ENCODE peak calls at places on chromosomes 6 and 20, in six cellular contexts. One of them, this sample, is unnamed.

GRCh38 chr6:50707191-50707590 is 6.1 kb upstream of the TFAP2D start:
- DNase-seq in cardiac fibroblast: no peak
- DNase-seq in Karpas-422: no peak
- DNase-seq in BE2C: no peak
- DNase-seq in SJCRH30: no peak
- DNase-seq in fibroblast of the aortic adventitia: no peak
- DNase-seq in this sample: no peak

GRCh38 chr6:127618729-127619128 is 41.8 kb downstream of the C6orf58 start:
- DNase-seq in cardiac fibroblast: peak
- DNase-seq in Karpas-422: no peak
- DNase-seq in BE2C: no peak
- DNase-seq in SJCRH30: no peak
- DNase-seq in fibroblast of the aortic adventitia: peak
- DNase-seq in this sample: no peak

GRCh38 chr6:46014511-46015118 is 1.0 kb downstream of the CLIC5 start:
- DNase-seq in cardiac fibroblast: no peak
- DNase-seq in Karpas-422: no peak
- DNase-seq in BE2C: no peak
- DNase-seq in SJCRH30: no peak
- DNase-seq in fibroblast of the aortic adventitia: no peak
- DNase-seq in this sample: no peak

GRCh38 chr6:126682440-126682839 is 342.5 kb downstream of the CENPW start:
- DNase-seq in cardiac fibroblast: peak
- DNase-seq in Karpas-422: no peak
- DNase-seq in BE2C: no peak
- DNase-seq in SJCRH30: no peak
- DNase-seq in fibroblast of the aortic adventitia: peak
- DNase-seq in this sample: no peak

GRCh38 chr20:49247792-49248191 is 28.6 kb downstream of the DDX27 start:
- DNase-seq in cardiac fibroblast: no peak
- DNase-seq in Karpas-422: no peak
- DNase-seq in BE2C: no peak
- DNase-seq in SJCRH30: no peak
- DNase-seq in fibroblast of the aortic adventitia: no peak
- DNase-seq in this sample: no peak

GRCh38 chr6:8657522-8657921 is 222.2 kb upstream of the SLC35B3 start:
- DNase-seq in cardiac fibroblast: no peak
- DNase-seq in Karpas-422: no peak
- DNase-seq in BE2C: no peak
- DNase-seq in SJCRH30: no peak
- DNase-seq in fibroblast of the aortic adventitia: no peak
- DNase-seq in this sample: no peak

GRCh38 chr20:42483694-42484303 is 705.9 kb downstream of the PTPRT start:
- DNase-seq in cardiac fibroblast: no peak
- DNase-seq in Karpas-422: peak
- DNase-seq in BE2C: peak
- DNase-seq in SJCRH30: peak
- DNase-seq in fibroblast of the aortic adventitia: no peak
- DNase-seq in this sample: no peak

GRCh38 chr6:356828-357251 is 34.7 kb upstream of the IRF4 start:
- DNase-seq in cardiac fibroblast: no peak
- DNase-seq in Karpas-422: no peak
- DNase-seq in BE2C: no peak
- DNase-seq in SJCRH30: no peak
- DNase-seq in fibroblast of the aortic adventitia: no peak
- DNase-seq in this sample: no peak

GRCh38 chr20:4681971-4682370 is 39.7 kb upstream of the PRND start:
- DNase-seq in cardiac fibroblast: peak
- DNase-seq in Karpas-422: no peak
- DNase-seq in BE2C: no peak
- DNase-seq in SJCRH30: no peak
- DNase-seq in fibroblast of the aortic adventitia: peak
- DNase-seq in this sample: no peak

GRCh38 chr6:109229536-109229935 is 134.2 kb downstream of the CEP57L1 start:
- DNase-seq in cardiac fibroblast: peak
- DNase-seq in Karpas-422: no peak
- DNase-seq in BE2C: no peak
- DNase-seq in SJCRH30: no peak
- DNase-seq in fibroblast of the aortic adventitia: no peak
- DNase-seq in this sample: no peak

GRCh38 chr20:31830406-31830981 is 11.3 kb downstream of the MYLK2 start:
- DNase-seq in cardiac fibroblast: no peak
- DNase-seq in Karpas-422: no peak
- DNase-seq in BE2C: no peak
- DNase-seq in SJCRH30: no peak
- DNase-seq in fibroblast of the aortic adventitia: no peak
- DNase-seq in this sample: no peak

GRCh38 chr20:53949319-53949839 is 121.0 kb downstream of the BCAS1 start:
- DNase-seq in cardiac fibroblast: peak
- DNase-seq in Karpas-422: no peak
- DNase-seq in BE2C: no peak
- DNase-seq in SJCRH30: peak
- DNase-seq in fibroblast of the aortic adventitia: peak
- DNase-seq in this sample: peak

GRCh38 chr6:133277895-133278545 is 36.9 kb downstream of the EYA4 start:
- DNase-seq in cardiac fibroblast: no peak
- DNase-seq in Karpas-422: no peak
- DNase-seq in BE2C: no peak
- DNase-seq in SJCRH30: no peak
- DNase-seq in fibroblast of the aortic adventitia: no peak
- DNase-seq in this sample: no peak

GRCh38 chr20:62212309-62212708 is 7.8 kb downstream of the HRH3 start:
- DNase-seq in cardiac fibroblast: no peak
- DNase-seq in Karpas-422: no peak
- DNase-seq in BE2C: no peak
- DNase-seq in SJCRH30: peak
- DNase-seq in fibroblast of the aortic adventitia: no peak
- DNase-seq in this sample: no peak

GRCh38 chr6:21375206-21375605 is 218.3 kb upstream of the SOX4 start:
- DNase-seq in cardiac fibroblast: no peak
- DNase-seq in Karpas-422: no peak
- DNase-seq in BE2C: no peak
- DNase-seq in SJCRH30: no peak
- DNase-seq in fibroblast of the aortic adventitia: no peak
- DNase-seq in this sample: no peak

GRCh38 chr6:79570802-79571367 is 33.7 kb upstream of the LCA5 start:
- DNase-seq in cardiac fibroblast: peak
- DNase-seq in Karpas-422: peak
- DNase-seq in BE2C: no peak
- DNase-seq in SJCRH30: peak
- DNase-seq in fibroblast of the aortic adventitia: peak
- DNase-seq in this sample: peak

GRCh38 chr6:37794825-37795224 is 24.7 kb upstream of the ZFAND3 start:
- DNase-seq in cardiac fibroblast: peak
- DNase-seq in Karpas-422: no peak
- DNase-seq in BE2C: no peak
- DNase-seq in SJCRH30: no peak
- DNase-seq in fibroblast of the aortic adventitia: peak
- DNase-seq in this sample: no peak

GRCh38 chr6:134007077-134007476 is 45.3 kb downstream of the SLC2A12 start:
- DNase-seq in cardiac fibroblast: no peak
- DNase-seq in Karpas-422: no peak
- DNase-seq in BE2C: no peak
- DNase-seq in SJCRH30: no peak
- DNase-seq in fibroblast of the aortic adventitia: no peak
- DNase-seq in this sample: no peak

GRCh38 chr6:11236351-11236750 is 3.9 kb upstream of the NEDD9 start:
- DNase-seq in cardiac fibroblast: no peak
- DNase-seq in Karpas-422: no peak
- DNase-seq in BE2C: no peak
- DNase-seq in SJCRH30: no peak
- DNase-seq in fibroblast of the aortic adventitia: no peak
- DNase-seq in this sample: peak

GRCh38 chr6:48111575-48111974 is 578 bp upstream of the PTCHD4 start:
- DNase-seq in cardiac fibroblast: peak
- DNase-seq in Karpas-422: no peak
- DNase-seq in BE2C: no peak
- DNase-seq in SJCRH30: no peak
- DNase-seq in fibroblast of the aortic adventitia: no peak
- DNase-seq in this sample: no peak

GRCh38 chr20:58988565-58988882 is 7.5 kb downstream of the NELFCD start:
- DNase-seq in cardiac fibroblast: no peak
- DNase-seq in Karpas-422: no peak
- DNase-seq in BE2C: no peak
- DNase-seq in SJCRH30: no peak
- DNase-seq in fibroblast of the aortic adventitia: no peak
- DNase-seq in this sample: no peak

GRCh38 chr6:132333639-132334516 is 67.4 kb downstream of the MOXD1 start:
- DNase-seq in cardiac fibroblast: peak
- DNase-seq in Karpas-422: no peak
- DNase-seq in BE2C: no peak
- DNase-seq in SJCRH30: peak
- DNase-seq in fibroblast of the aortic adventitia: peak
- DNase-seq in this sample: no peak

GRCh38 chr6:141498980-141499379 is 633.7 kb upstream of the GJE1 start:
- DNase-seq in cardiac fibroblast: peak
- DNase-seq in Karpas-422: no peak
- DNase-seq in BE2C: no peak
- DNase-seq in SJCRH30: no peak
- DNase-seq in fibroblast of the aortic adventitia: peak
- DNase-seq in this sample: no peak

GRCh38 chr6:110180228-110181008 is at the start of gene CDC40:
- DNase-seq in cardiac fibroblast: no peak
- DNase-seq in Karpas-422: peak
- DNase-seq in BE2C: peak
- DNase-seq in SJCRH30: no peak
- DNase-seq in fibroblast of the aortic adventitia: no peak
- DNase-seq in this sample: no peak

GRCh38 chr20:38649275-38649891 is 47.8 kb downstream of the ARHGAP40 start:
- DNase-seq in cardiac fibroblast: peak
- DNase-seq in Karpas-422: peak
- DNase-seq in BE2C: peak
- DNase-seq in SJCRH30: peak
- DNase-seq in fibroblast of the aortic adventitia: peak
- DNase-seq in this sample: no peak

GRCh38 chr6:104959453-104959858 is 2.5 kb downstream of the LIN28B start:
- DNase-seq in cardiac fibroblast: no peak
- DNase-seq in Karpas-422: peak
- DNase-seq in BE2C: no peak
- DNase-seq in SJCRH30: no peak
- DNase-seq in fibroblast of the aortic adventitia: no peak
- DNase-seq in this sample: no peak

GRCh38 chr6:158353851-158354508 is 41.7 kb downstream of the TULP4 start:
- DNase-seq in cardiac fibroblast: peak
- DNase-seq in Karpas-422: no peak
- DNase-seq in BE2C: no peak
- DNase-seq in SJCRH30: peak
- DNase-seq in fibroblast of the aortic adventitia: peak
- DNase-seq in this sample: no peak

GRCh38 chr6:46642928-46643751 is 9.5 kb downstream of the CYP39A1 start:
- DNase-seq in cardiac fibroblast: no peak
- DNase-seq in Karpas-422: peak
- DNase-seq in BE2C: no peak
- DNase-seq in SJCRH30: no peak
- DNase-seq in fibroblast of the aortic adventitia: no peak
- DNase-seq in this sample: no peak

GRCh38 chr20:57746832-57747404 is 37.1 kb upstream of the PMEPA1 start:
- DNase-seq in cardiac fibroblast: no peak
- DNase-seq in Karpas-422: no peak
- DNase-seq in BE2C: peak
- DNase-seq in SJCRH30: no peak
- DNase-seq in fibroblast of the aortic adventitia: no peak
- DNase-seq in this sample: no peak

GRCh38 chr6:132490024-132490423 is 22.9 kb downstream of the STX7 start:
- DNase-seq in cardiac fibroblast: peak
- DNase-seq in Karpas-422: peak
- DNase-seq in BE2C: no peak
- DNase-seq in SJCRH30: no peak
- DNase-seq in fibroblast of the aortic adventitia: peak
- DNase-seq in this sample: no peak

GRCh38 chr6:85966859-85967258 is 324.2 kb upstream of the SYNCRIP start:
- DNase-seq in cardiac fibroblast: no peak
- DNase-seq in Karpas-422: no peak
- DNase-seq in BE2C: no peak
- DNase-seq in SJCRH30: no peak
- DNase-seq in fibroblast of the aortic adventitia: no peak
- DNase-seq in this sample: no peak

GRCh38 chr6:34301408-34301807 is 52.6 kb upstream of the SMIM29 start:
- DNase-seq in cardiac fibroblast: peak
- DNase-seq in Karpas-422: no peak
- DNase-seq in BE2C: no peak
- DNase-seq in SJCRH30: peak
- DNase-seq in fibroblast of the aortic adventitia: peak
- DNase-seq in this sample: no peak

GRCh38 chr20:61734733-61735502 is 330.8 kb downstream of the TAF4 start:
- DNase-seq in cardiac fibroblast: no peak
- DNase-seq in Karpas-422: no peak
- DNase-seq in BE2C: no peak
- DNase-seq in SJCRH30: no peak
- DNase-seq in fibroblast of the aortic adventitia: no peak
- DNase-seq in this sample: no peak

GRCh38 chr20:43681991-43682410 is 15.1 kb downstream of the MYBL2 start:
- DNase-seq in cardiac fibroblast: no peak
- DNase-seq in Karpas-422: peak
- DNase-seq in BE2C: no peak
- DNase-seq in SJCRH30: peak
- DNase-seq in fibroblast of the aortic adventitia: no peak
- DNase-seq in this sample: no peak
- H3K4me3 ChIP-seq in cardiac fibroblast: no peak
- H3K4me3 ChIP-seq in Karpas-422: peak
- H3K4me3 ChIP-seq in BE2C: no peak
- H3K4me3 ChIP-seq in SJCRH30: no peak
- H3K4me3 ChIP-seq in fibroblast of the aortic adventitia: no peak
- H3K4me3 ChIP-seq in this sample: no peak

GRCh38 chr20:1851396-1851795 is 43.8 kb upstream of the SIRPA start:
- DNase-seq in cardiac fibroblast: no peak
- DNase-seq in Karpas-422: peak
- DNase-seq in BE2C: no peak
- DNase-seq in SJCRH30: no peak
- DNase-seq in fibroblast of the aortic adventitia: no peak
- DNase-seq in this sample: no peak
- H3K4me3 ChIP-seq in cardiac fibroblast: no peak
- H3K4me3 ChIP-seq in Karpas-422: no peak
- H3K4me3 ChIP-seq in BE2C: no peak
- H3K4me3 ChIP-seq in SJCRH30: no peak
- H3K4me3 ChIP-seq in fibroblast of the aortic adventitia: no peak
- H3K4me3 ChIP-seq in this sample: no peak

DNA sequence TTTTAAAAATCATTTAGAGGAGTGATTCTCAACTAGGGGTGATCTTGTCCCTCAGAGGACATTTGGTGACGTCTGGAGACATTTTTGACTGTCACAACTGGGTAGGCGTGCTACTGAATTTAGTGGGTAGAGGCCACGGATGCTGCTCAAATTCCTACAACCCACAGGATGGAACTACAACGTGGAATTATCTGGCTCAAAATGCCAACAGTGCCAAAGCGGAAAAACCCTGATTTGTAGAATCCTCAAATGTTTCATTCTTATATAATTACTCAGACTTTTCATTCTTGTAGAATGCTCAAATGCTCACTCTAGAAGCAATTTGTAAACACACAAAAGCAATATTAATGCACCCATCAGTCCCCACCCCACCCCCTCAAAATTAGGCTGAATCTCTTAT is 229.8 kb downstream of the ZMYND8 start:
- DNase-seq in cardiac fibroblast: peak
- DNase-seq in Karpas-422: no peak
- DNase-seq in BE2C: no peak
- DNase-seq in SJCRH30: no peak
- DNase-seq in fibroblast of the aortic adventitia: peak
- DNase-seq in this sample: no peak
- H3K4me3 ChIP-seq in cardiac fibroblast: no peak
- H3K4me3 ChIP-seq in Karpas-422: no peak
- H3K4me3 ChIP-seq in BE2C: no peak
- H3K4me3 ChIP-seq in SJCRH30: no peak
- H3K4me3 ChIP-seq in fibroblast of the aortic adventitia: no peak
- H3K4me3 ChIP-seq in this sample: no peak

GRCh38 chr20:63273635-63274380 is 1.2 kb downstream of the ARFGAP1 start:
- DNase-seq in cardiac fibroblast: peak
- DNase-seq in Karpas-422: no peak
- DNase-seq in BE2C: no peak
- DNase-seq in SJCRH30: no peak
- DNase-seq in fibroblast of the aortic adventitia: peak
- DNase-seq in this sample: no peak
- H3K4me3 ChIP-seq in cardiac fibroblast: peak
- H3K4me3 ChIP-seq in Karpas-422: peak
- H3K4me3 ChIP-seq in BE2C: peak
- H3K4me3 ChIP-seq in SJCRH30: peak
- H3K4me3 ChIP-seq in fibroblast of the aortic adventitia: peak
- H3K4me3 ChIP-seq in this sample: peak